ENCODE peak calls at places on chromosomes 7 and 10, in five cellular contexts. O is esophagus squamous epithelium, M is right lobe of liver, J is GM23338, X is A549. F is an unnamed sample.

GRCh38 chr10:91987397-91988037 is 63.9 kb downstream of the BTAF1 start:
- DNase-seq in O (no peak), X (no peak), M (no peak), J (no peak), F (no peak)

GRCh38 chr10:79058899-79059771 is 9.6 kb upstream of the ZMIZ1 start:
- DNase-seq in J (no peak), O (no peak), M (peak), X (no peak), F (no peak)

GRCh38 chr10:63331586-63331985 is 134.2 kb downstream of the JMJD1C start:
- DNase-seq in M (no peak), J (no peak), X (no peak), O (no peak), F (no peak)

GRCh38 chr7:155845226-155845625 is 33.0 kb upstream of the SHH start:
- DNase-seq in M (peak), X (no peak), O (no peak), J (no peak), F (no peak)

GRCh38 chr10:88028654-88029053 is 165.2 kb downstream of the PTEN start:
- DNase-seq in X (no peak), M (no peak), O (no peak), J (no peak), F (no peak)

GRCh38 chr7:121394709-121395140 is 1.4 kb downstream of the FAM3C start:
- DNase-seq in J (no peak), X (no peak), O (no peak), M (no peak), F (no peak)

GRCh38 chr10:3206516-3207157 is 34.1 kb upstream of the PITRM1 start:
- DNase-seq in O (no peak), X (no peak), J (no peak), M (no peak), F (no peak)

GRCh38 chr7:36338256-36338655 is 51.4 kb upstream of the ANLN start:
- DNase-seq in O (no peak), X (no peak), J (no peak), M (no peak), F (no peak)

GRCh38 chr10:21532694-21533576 is 1.1 kb upstream of the MLLT10 start:
- DNase-seq in X (peak), O (no peak), J (no peak), M (no peak), F (no peak)

GRCh38 chr10:107733731-107734130 is 569.2 kb upstream of the SORCS1 start:
- DNase-seq in J (no peak), M (no peak), X (no peak), O (no peak), F (no peak)

GRCh38 chr10:44198780-44199097 is 186.2 kb downstream of the CXCL12 start:
- DNase-seq in M (no peak), X (no peak), J (no peak), O (no peak), F (no peak)

GRCh38 chr10:50447691-50448090 is 176.1 kb downstream of the SGMS1 start:
- DNase-seq in J (no peak), X (no peak), M (no peak), O (no peak), F (no peak)

GRCh38 chr10:115092555-115093285 is 445 bp upstream of the ATRNL1 start:
- DNase-seq in M (no peak), J (peak), X (peak), O (no peak), F (no peak)

GRCh38 chr7:123824754-123825067 is 20.3 kb upstream of the HYAL4 start:
- DNase-seq in J (no peak), X (peak), M (no peak), O (no peak), F (no peak)

GRCh38 chr7:1344981-1345701 is 112.5 kb downstream of the UNCX start:
- DNase-seq in X (no peak), M (peak), O (no peak), J (no peak), F (no peak)

GRCh38 chr10:87702260-87702972 is 42.7 kb downstream of the PAPSS2 start:
- DNase-seq in X (peak), O (no peak), M (no peak), J (no peak), F (no peak)

GRCh38 chr10:121597504-121598241 is 571 bp downstream of the FGFR2 start:
- DNase-seq in M (no peak), O (no peak), J (peak), X (no peak), F (no peak)

GRCh38 chr7:140062118-140062527 is 628 bp downstream of the PARP12 start:
- DNase-seq in X (peak), M (no peak), J (peak), O (no peak), F (peak)
- H3K27ac ChIP-seq in X (peak), M (peak), J (no peak), O (peak), F (peak)

DNA sequence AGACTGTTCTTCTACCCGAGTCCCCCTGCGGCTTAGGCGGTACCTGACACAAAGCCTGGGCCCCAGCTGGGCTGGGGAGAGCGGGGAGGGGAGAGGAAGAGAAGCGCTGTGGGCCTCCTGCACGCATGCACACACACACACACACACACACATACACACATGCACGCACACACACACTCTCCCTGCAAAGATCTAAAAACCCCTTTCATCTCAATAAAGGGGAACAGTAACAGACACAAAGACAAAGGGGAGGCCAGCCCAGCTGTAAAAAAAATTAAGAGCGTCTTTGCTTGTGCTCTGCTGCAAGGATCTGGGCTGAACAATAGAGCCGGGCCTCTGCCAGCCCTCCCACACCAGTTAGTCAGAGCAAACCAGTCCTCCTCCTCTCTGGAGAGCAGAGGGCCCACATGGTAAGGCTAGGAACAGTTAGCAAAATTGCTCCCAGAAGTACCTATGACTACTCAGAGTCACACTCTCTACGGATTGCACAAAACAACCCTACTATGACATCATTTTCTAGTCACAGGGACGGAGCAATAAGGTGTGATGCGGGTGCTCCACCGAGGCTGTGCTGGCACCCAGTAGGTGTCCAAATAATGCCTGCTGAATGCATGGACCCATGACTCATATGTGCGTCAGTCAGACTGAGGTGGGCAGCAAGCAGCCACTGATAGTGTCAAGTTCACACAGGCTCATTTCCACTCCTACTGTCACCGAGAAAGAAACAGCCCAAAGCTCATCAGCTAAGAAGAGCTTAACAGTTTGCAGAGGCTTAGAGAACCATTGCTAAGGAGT is 9.2 kb downstream of the ITPRIP start:
- DNase-seq in J (peak), X (peak), M (no peak), O (no peak), F (no peak)
- H3K4me3 ChIP-seq in J (peak), X (peak), M (no peak), O (no peak), F (no peak)

DNA sequence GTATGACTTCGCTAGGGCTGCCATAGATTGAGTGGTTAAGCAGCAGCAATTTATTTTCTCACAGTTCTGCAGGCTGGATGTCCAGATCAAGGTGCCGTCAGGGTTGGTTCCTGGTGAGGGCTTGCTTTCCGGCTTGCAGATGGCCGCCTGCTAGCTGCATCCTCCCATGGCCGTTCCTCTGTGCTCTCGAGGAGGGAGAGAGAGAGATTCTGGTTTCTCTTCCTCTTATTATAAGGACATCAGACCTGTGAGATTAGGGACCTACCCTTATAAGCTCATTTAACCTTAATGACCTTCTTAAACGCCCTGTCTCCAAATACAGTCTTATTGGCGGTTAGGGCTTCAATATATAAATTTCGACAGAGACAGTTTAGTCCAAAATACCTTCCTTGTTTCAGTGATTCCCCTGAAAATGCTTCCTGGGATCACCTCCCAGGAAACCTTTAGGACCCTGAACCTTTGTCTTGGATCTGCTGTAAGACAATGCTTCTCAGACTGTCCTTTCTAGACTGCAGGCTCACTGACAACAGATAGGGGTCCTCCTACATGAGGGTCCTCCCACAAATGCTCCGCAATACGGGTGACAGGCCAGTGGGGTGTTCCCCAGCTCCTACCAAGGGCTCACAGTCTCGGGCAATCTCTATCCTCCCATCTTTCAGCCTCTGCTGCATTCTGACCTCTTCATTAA is 82.5 kb upstream of the BAIAP2L1 start:
- DNase-seq in X (no peak), M (no peak), O (no peak), J (peak), F (no peak)
- TF ChIP-seq CTCF in X (no peak), M (no peak), O (no peak), J (peak), F (no peak)

GRCh38 chr7:130943981-130944380 is 210.0 kb upstream of the KLF14 start:
- DNase-seq in O (no peak), M (no peak), J (no peak), X (no peak), F (no peak)

GRCh38 chr7:130943336-130943901 is 209.4 kb upstream of the KLF14 start:
- DNase-seq in X (peak), J (no peak), M (no peak), O (no peak), F (no peak)

GRCh38 chr7:130945411-130945811 is 211.4 kb upstream of the KLF14 start:
- DNase-seq in J (no peak), O (no peak), X (no peak), M (no peak), F (no peak)

GRCh38 chr7:130946110-130946509 is 212.1 kb upstream of the KLF14 start:
- DNase-seq in X (no peak), O (no peak), J (no peak), M (no peak), F (no peak)

DNA sequence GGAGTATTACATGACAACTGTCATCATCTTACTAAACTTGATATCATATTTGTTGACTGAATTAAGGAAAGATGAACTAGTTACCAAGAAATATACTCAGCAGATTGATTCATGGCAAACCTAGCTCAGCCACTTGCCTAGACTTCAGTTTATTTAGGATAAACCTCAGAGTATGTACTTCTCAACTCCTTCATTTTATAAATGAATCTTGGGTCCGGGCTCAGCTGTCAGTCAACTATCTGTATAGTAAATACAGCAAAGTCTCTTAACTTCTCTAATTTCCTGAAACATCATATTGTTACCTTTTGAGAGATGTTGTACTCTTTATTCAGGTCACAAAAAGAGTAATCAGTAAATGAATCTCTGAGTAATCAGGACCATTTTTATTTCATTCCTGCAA is 211.0 kb upstream of the KLF14 start:
- DNase-seq in M (no peak), O (no peak), X (no peak), J (no peak), F (no peak)
- H3K27ac ChIP-seq in M (peak), O (peak), X (peak), J (no peak), F (no peak)

GRCh38 chr7:109456116-109456515 is 886.4 kb downstream of the DNAJB9 start:
- DNase-seq in X (no peak), J (peak), M (no peak), O (no peak), F (no peak)
- H3K4me3 ChIP-seq in X (no peak), J (no peak), M (no peak), O (no peak), F (no peak)

DNA sequence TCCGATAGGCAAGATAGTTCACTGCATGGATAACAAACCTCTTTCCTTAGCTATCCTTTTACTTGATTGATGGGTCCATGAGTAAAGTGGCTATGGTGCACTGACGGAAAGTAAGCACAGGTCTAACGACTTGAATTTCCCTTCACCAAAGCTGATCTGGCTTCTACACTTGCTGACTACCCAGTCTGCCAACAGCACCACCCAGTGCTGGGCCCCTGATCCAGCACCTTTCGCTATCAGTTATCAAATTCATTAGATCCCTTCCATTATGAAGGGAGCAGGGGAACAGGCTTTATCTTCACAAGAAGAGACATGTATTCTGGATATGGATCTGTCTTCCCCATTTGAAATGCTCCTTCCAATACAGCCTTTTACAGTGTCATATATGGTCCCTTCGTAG is 855.9 kb downstream of the GRID1 start:
- DNase-seq in X (no peak), M (no peak), J (peak), O (no peak), F (no peak)
- TF ChIP-seq CTCF in X (no peak), M (no peak), J (peak), O (no peak), F (no peak)

GRCh38 chr10:69458426-69459100 is 7.3 kb downstream of the TSPAN15 start:
- DNase-seq in O (no peak), M (no peak), X (no peak), J (no peak), F (no peak)

GRCh38 chr10:69461327-69462025 is 10.2 kb downstream of the TSPAN15 start:
- DNase-seq in O (no peak), X (no peak), M (no peak), J (no peak), F (no peak)

GRCh38 chr10:69459101-69459805 is 8.0 kb downstream of the TSPAN15 start:
- DNase-seq in O (no peak), J (no peak), M (no peak), X (no peak), F (no peak)

GRCh38 chr10:69459893-69460575 is 8.8 kb downstream of the TSPAN15 start:
- DNase-seq in J (no peak), X (no peak), O (no peak), M (no peak), F (no peak)

GRCh38 chr10:69460576-69461242 is 9.4 kb downstream of the TSPAN15 start:
- DNase-seq in X (no peak), O (no peak), M (no peak), J (no peak), F (no peak)
- H3K27ac ChIP-seq in X (peak), O (no peak), M (no peak), J (no peak), F (peak)

GRCh38 chr10:11528286-11528685 is 83.2 kb downstream of the USP6NL start:
- DNase-seq in O (no peak), J (no peak), M (no peak), X (no peak), F (no peak)

GRCh38 chr10:11525503-11525902 is 85.9 kb downstream of the USP6NL start:
- DNase-seq in X (no peak), O (no peak), M (no peak), J (no peak), F (no peak)

GRCh38 chr10:11529276-11529675 is 82.2 kb downstream of the USP6NL start:
- DNase-seq in X (no peak), M (no peak), J (no peak), O (no peak), F (no peak)

GRCh38 chr10:11527068-11527467 is 84.4 kb downstream of the USP6NL start:
- DNase-seq in J (no peak), X (no peak), M (no peak), O (no peak), F (no peak)

GRCh38 chr10:11527700-11528255 is 83.7 kb downstream of the USP6NL start:
- DNase-seq in X (no peak), M (no peak), J (no peak), O (no peak), F (no peak)
- H3K4me3 ChIP-seq in X (no peak), M (peak), J (no peak), O (no peak), F (no peak)

F was measured in lung.